ENCODE peak calls at places on chromosomes 13 and 19, in four cellular contexts. C is heart right ventricle, T is psoas muscle, L is left lung. H is an unnamed sample. For H3K36me3, the result is how much of the 10 kb centered on the place peaks cover.

GRCh38 chr13:21338156-21338555 is 120.9 kb downstream of the ZDHHC20 start:
- DNase-seq in C (no peak), L (no peak), T (no peak), H (no peak)

GRCh38 chr19:19167612-19168011 is 2.5 kb downstream of the MEF2B start:
- DNase-seq in C (no peak), T (no peak), L (no peak), H (no peak)

GRCh38 chr13:25249001-25249543 is 38.2 kb downstream of the MTMR6 start:
- DNase-seq in C (no peak), L (no peak), T (no peak), H (no peak)

GRCh38 chr19:53037101-53038097 is 7.1 kb upstream of the ERVV-2 start:
- DNase-seq in L (peak), C (peak), T (no peak), H (no peak)

GRCh38 chr13:41610426-41610825 is 153.1 kb downstream of the RGCC start:
- DNase-seq in L (peak), T (peak), C (peak), H (no peak)

GRCh38 chr13:61918841-61919240 is 503.2 kb upstream of the PCDH20 start:
- DNase-seq in T (no peak), L (no peak), C (no peak), H (no peak)

GRCh38 chr19:4606921-4607678 is 32.2 kb upstream of the TNFAIP8L1 start:
- DNase-seq in C (peak), L (no peak), T (peak), H (no peak)

GRCh38 chr19:8451377-8451776 is 6.6 kb downstream of the HNRNPM start:
- DNase-seq in L (no peak), C (no peak), T (no peak), H (no peak)

GRCh38 chr19:14110650-14111049 is 6.9 kb downstream of the PRKACA start:
- DNase-seq in T (no peak), L (no peak), C (no peak), H (no peak)

GRCh38 chr13:59447031-59447430 is 716.7 kb downstream of the DIAPH3 start:
- DNase-seq in L (no peak), T (no peak), C (no peak), H (no peak)

GRCh38 chr19:38736413-38737280 is 7.6 kb downstream of the CAPN12 start:
- DNase-seq in C (peak), T (peak), L (no peak), H (no peak)

GRCh38 chr19:14413355-14413754 is 5.8 kb downstream of the DDX39A start:
- DNase-seq in T (no peak), C (no peak), L (no peak), H (no peak)

GRCh38 chr19:29546583-29547190 is 20.9 kb downstream of the VSTM2B start:
- DNase-seq in C (no peak), L (no peak), T (no peak), H (no peak)

GRCh38 chr19:18456974-18457373 is 19.0 kb upstream of the ISYNA1 start:
- DNase-seq in L (peak), C (peak), T (peak), H (no peak)

GRCh38 chr13:81686877-81687276 is 1346.0 kb upstream of the SPRY2 start:
- DNase-seq in L (no peak), C (no peak), T (no peak), H (no peak)

GRCh38 chr13:73228546-73228945 is 169.7 kb downstream of the KLF5 start:
- DNase-seq in C (no peak), L (no peak), T (no peak), H (no peak)

GRCh38 chr13:73131247-73131646 is 72.4 kb downstream of the KLF5 start:
- DNase-seq in C (no peak), L (no peak), T (no peak), H (no peak)

GRCh38 chr13:110886475-110887241 is 28.2 kb downstream of the ANKRD10 start:
- DNase-seq in L (no peak), C (no peak), T (no peak), H (no peak)

GRCh38 chr13:25432686-25433085 is 60.9 kb downstream of the ATP8A2 start:
- DNase-seq in C (no peak), L (no peak), T (no peak), H (no peak)

GRCh38 chr13:106520205-106521004 is 15.1 kb downstream of the EFNB2 start:
- DNase-seq in L (no peak), T (no peak), C (no peak), H (no peak)

GRCh38 chr19:31325342-31325741 is 23.9 kb downstream of the TSHZ3 start:
- DNase-seq in T (no peak), L (no peak), C (no peak), H (no peak)

GRCh38 chr13:53749306-53749705 is 720.7 kb downstream of the OLFM4 start:
- DNase-seq in T (no peak), C (no peak), L (no peak), H (no peak)

GRCh38 chr13:42181381-42181953 is 90.5 kb upstream of the AKAP11 start:
- DNase-seq in L (no peak), T (no peak), C (peak), H (no peak)

GRCh38 chr19:40366697-40367561 is 18.4 kb downstream of the PLD3 start:
- DNase-seq in T (no peak), C (no peak), L (no peak), H (no peak)

GRCh38 chr19:29963576-29963975 is 21.5 kb downstream of the URI1 start:
- DNase-seq in L (no peak), C (no peak), T (no peak), H (no peak)

GRCh38 chr19:46221981-46222610 is 7.4 kb upstream of the IGFL1 start:
- DNase-seq in C (peak), L (peak), T (peak), H (no peak)
- H3K27ac ChIP-seq in C (no peak), L (no peak), T (no peak), H (peak)

GRCh38 chr13:45336025-45336800 is 4.8 kb downstream of the TPT1 start:
- DNase-seq in C (no peak), L (no peak), T (no peak), H (no peak)

GRCh38 chr13:45339399-45339798 is 1.6 kb downstream of the TPT1 start:
- DNase-seq in T (no peak), L (no peak), C (no peak), H (no peak)

GRCh38 chr13:45337395-45337794 is 3.6 kb downstream of the TPT1 start:
- DNase-seq in L (no peak), C (no peak), T (no peak), H (no peak)

GRCh38 chr13:45339867-45340266 is 1.1 kb downstream of the TPT1 start:
- DNase-seq in T (no peak), C (no peak), L (no peak), H (no peak)

DNA sequence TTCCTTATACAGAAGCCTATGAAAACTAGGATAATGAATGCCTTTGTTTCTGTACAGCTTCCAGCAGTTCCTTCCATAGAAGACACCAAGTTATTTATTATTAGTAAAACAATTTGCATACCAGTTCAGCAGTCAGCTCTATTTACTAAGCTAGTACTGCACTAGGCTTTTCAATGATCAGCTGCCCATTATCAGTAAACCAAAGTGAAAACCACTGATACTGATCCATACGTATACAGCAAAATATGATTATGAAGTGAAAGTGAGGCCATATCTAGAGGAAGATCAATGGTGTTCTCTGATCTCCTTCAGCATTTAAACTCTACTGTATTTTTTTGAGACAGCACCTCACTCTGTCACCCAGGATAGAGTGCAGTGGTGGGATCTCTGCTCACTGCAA is 3.2 kb downstream of the TPT1 start:
- DNase-seq in L (no peak), C (no peak), T (no peak), H (no peak)
- H3K36me3 ChIP-seq in L (under half), C (under half), T (half or more), H (half or more)

GRCh38 chr19:811007-811434 is 10.7 kb downstream of the PLPPR3 start:
- DNase-seq in T (no peak), L (no peak), C (no peak), H (no peak)
- TF ChIP-seq CTCF in T (no peak), L (no peak), C (no peak), H (no peak)

GRCh38 chr19:34393031-34393430 is 11.2 kb upstream of the PDCD2L start:
- DNase-seq in L (no peak), T (no peak), C (no peak), H (no peak)
- H3K27ac ChIP-seq in L (no peak), T (peak), C (no peak), H (no peak)

GRCh38 chr19:16416996-16417395 is 54.8 kb downstream of the EPS15L1 start:
- DNase-seq in C (no peak), T (no peak), L (no peak), H (no peak)
- H3K36me3 ChIP-seq in C (under half), T (half or more), L (under half), H (under half)

DNA sequence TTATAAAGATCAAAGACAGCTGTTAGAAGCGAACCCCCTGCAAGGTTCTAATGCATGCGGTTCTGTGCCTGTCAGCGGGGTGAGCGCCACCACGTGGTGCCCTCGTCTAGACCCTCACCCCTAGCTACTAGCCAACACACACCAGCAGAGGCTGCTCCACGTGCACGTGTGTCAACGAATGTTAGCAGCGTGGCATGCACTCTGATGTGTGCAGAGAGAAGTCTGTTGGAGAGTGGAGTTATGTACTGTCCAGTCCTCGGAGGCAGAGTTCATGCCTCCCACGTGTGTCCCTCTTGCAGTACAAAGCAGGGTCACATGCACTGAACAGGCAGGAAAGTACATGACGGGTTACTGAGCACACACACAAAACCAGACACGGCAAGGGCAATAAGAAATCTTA is 75.0 kb upstream of the SLC15A1 start:
- DNase-seq in T (no peak), L (no peak), C (no peak), H (no peak)
- TF ChIP-seq CTCF in T (no peak), L (no peak), C (no peak), H (no peak)

GRCh38 chr13:75802161-75802560 is 166.0 kb downstream of the LMO7 start:
- DNase-seq in T (no peak), L (no peak), C (no peak), H (no peak)

GRCh38 chr13:75806101-75806500 is 170.0 kb downstream of the LMO7 start:
- DNase-seq in C (no peak), T (peak), L (peak), H (no peak)

GRCh38 chr13:75803175-75803611 is 167.1 kb downstream of the LMO7 start:
- DNase-seq in L (no peak), T (no peak), C (no peak), H (no peak)

GRCh38 chr13:75801388-75801787 is 165.3 kb downstream of the LMO7 start:
- DNase-seq in C (no peak), T (no peak), L (no peak), H (no peak)

DNA sequence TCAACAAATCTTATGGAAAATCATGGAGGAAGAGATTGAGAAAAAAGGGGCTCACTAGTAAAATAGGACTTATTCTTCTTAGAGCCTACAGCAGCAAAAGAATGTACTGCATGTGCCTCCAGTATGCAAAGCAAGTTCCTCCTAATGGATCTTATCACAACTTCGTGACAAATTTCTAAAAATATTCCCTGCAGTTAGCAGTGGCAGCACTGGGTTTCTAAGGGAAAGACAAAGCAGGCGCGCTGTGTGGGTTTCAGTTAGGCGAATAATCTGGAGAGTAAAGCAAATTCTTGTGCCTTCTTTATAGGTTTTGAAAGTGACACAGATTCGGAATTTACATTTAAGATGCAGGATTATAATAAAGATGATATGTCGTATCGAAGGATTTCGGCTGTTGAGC is 167.9 kb downstream of the LMO7 start:
- DNase-seq in C (no peak), L (no peak), T (no peak), H (no peak)
- H3K27ac ChIP-seq in C (peak), L (no peak), T (peak), H (no peak)

DNA sequence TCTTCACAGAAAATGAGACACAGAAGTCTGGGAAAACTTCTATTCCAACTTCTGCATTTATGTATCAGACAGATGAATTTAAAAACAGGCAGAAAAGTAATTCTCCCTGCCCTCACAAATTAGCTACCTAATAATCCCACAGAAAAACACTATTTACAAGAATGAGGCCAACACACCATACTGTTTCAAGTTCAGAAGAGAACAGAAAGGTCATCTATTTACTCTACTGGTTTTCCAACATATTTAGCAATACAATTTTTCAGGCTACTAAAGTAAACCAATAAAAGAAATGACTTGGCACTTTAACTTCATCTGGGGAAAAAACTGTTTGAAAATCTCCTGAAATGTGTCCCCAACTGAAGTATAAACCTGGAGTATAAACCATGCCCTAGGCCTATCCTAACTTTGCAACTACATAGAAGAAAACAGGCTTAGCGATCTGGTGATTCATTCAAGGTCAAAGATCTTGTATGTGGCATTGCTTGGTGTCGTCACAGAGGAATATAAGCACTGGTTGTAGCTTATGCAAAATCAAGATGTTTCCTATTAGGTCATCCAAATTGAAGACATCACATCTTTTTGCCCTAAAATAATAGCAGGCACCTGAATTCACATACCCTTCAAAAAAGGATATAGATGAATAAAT is 20.1 kb upstream of the EBPL start:
- DNase-seq in T (no peak), C (no peak), L (no peak), H (no peak)
- H3K36me3 ChIP-seq in T (half or more), C (under half), L (under half), H (under half)